ENCODE peak calls at places on chromosomes 13 and 19, in six cellular contexts. One of them, this sample, is unnamed.
A peak's percentile ranks its signal among the peaks of the same experiment; 100 is the strongest.

GRCh38 chr13:99979453-99980200 is 2.0 kb upstream of the ZIC2 start:
- DNase-seq in AG09309: no peak
- DNase-seq in GM20000: no peak
- DNase-seq in pancreas: no peak
- DNase-seq in omental fat pad: no peak
- DNase-seq in K562: peak; percentile 28
- DNase-seq in this sample: no peak

GRCh38 chr19:6801397-6802086 is 29.0 kb downstream of the VAV1 start:
- DNase-seq in AG09309: no peak
- DNase-seq in omental fat pad: peak; percentile 33
- DNase-seq in K562: peak; percentile 40
- DNase-seq in pancreas: peak; percentile 29
- DNase-seq in GM20000: peak; percentile 70
- DNase-seq in this sample: no peak

GRCh38 chr13:45490068-45490467 is 25.3 kb downstream of the COG3 start:
- DNase-seq in K562: peak; percentile 7
- DNase-seq in omental fat pad: no peak
- DNase-seq in GM20000: no peak
- DNase-seq in AG09309: no peak
- DNase-seq in pancreas: no peak
- DNase-seq in this sample: no peak

GRCh38 chr19:18304194-18304495 is 18.7 kb downstream of the LSM4 start:
- DNase-seq in K562: no peak
- DNase-seq in AG09309: no peak
- DNase-seq in GM20000: no peak
- DNase-seq in pancreas: no peak
- DNase-seq in omental fat pad: no peak
- DNase-seq in this sample: no peak

GRCh38 chr19:40663712-40664692 is 26.4 kb downstream of the NUMBL start:
- DNase-seq in AG09309: no peak
- DNase-seq in omental fat pad: peak; percentile 36
- DNase-seq in GM20000: peak; percentile 59
- DNase-seq in K562: peak; percentile 88
- DNase-seq in pancreas: no peak
- DNase-seq in this sample: peak; percentile 14

GRCh38 chr19:11264452-11265176 is 2.3 kb upstream of the DOCK6 start:
- DNase-seq in pancreas: peak; percentile 33
- DNase-seq in GM20000: peak; percentile 46
- DNase-seq in omental fat pad: no peak
- DNase-seq in AG09309: no peak
- DNase-seq in K562: no peak
- DNase-seq in this sample: no peak

GRCh38 chr13:101179021-101179420 is 237.3 kb downstream of the NALCN start:
- DNase-seq in omental fat pad: no peak
- DNase-seq in AG09309: no peak
- DNase-seq in pancreas: no peak
- DNase-seq in GM20000: no peak
- DNase-seq in K562: no peak
- DNase-seq in this sample: no peak

GRCh38 chr13:23960566-23961156 is 63.4 kb upstream of the C1QTNF9B start:
- DNase-seq in GM20000: no peak
- DNase-seq in omental fat pad: no peak
- DNase-seq in pancreas: no peak
- DNase-seq in AG09309: no peak
- DNase-seq in K562: no peak
- DNase-seq in this sample: peak; percentile 53

GRCh38 chr13:72804301-72804700 is 22.4 kb downstream of the PIBF1 start:
- DNase-seq in GM20000: no peak
- DNase-seq in AG09309: no peak
- DNase-seq in omental fat pad: no peak
- DNase-seq in K562: no peak
- DNase-seq in pancreas: no peak
- DNase-seq in this sample: no peak

GRCh38 chr13:110409581-110409992 is 102.5 kb downstream of the COL4A2 start:
- DNase-seq in omental fat pad: no peak
- DNase-seq in GM20000: no peak
- DNase-seq in K562: no peak
- DNase-seq in AG09309: no peak
- DNase-seq in pancreas: no peak
- DNase-seq in this sample: peak; percentile 74

GRCh38 chr19:51552996-51553725 is 17.9 kb upstream of the ZNF175 start:
- DNase-seq in omental fat pad: peak; percentile 58
- DNase-seq in pancreas: peak; percentile 51
- DNase-seq in AG09309: no peak
- DNase-seq in GM20000: peak; percentile 43
- DNase-seq in K562: peak; percentile 85
- DNase-seq in this sample: peak; percentile 34

GRCh38 chr19:31718898-31719297 is 369.7 kb upstream of the TSHZ3 start:
- DNase-seq in K562: no peak
- DNase-seq in AG09309: no peak
- DNase-seq in GM20000: no peak
- DNase-seq in omental fat pad: no peak
- DNase-seq in pancreas: no peak
- DNase-seq in this sample: no peak

GRCh38 chr19:5934002-5934401 is 19.9 kb downstream of the CAPS start:
- DNase-seq in AG09309: no peak
- DNase-seq in pancreas: no peak
- DNase-seq in omental fat pad: no peak
- DNase-seq in GM20000: no peak
- DNase-seq in K562: no peak
- DNase-seq in this sample: no peak

GRCh38 chr19:39365531-39365930 is 23.3 kb downstream of the SAMD4B start:
- DNase-seq in K562: no peak
- DNase-seq in GM20000: no peak
- DNase-seq in AG09309: no peak
- DNase-seq in omental fat pad: no peak
- DNase-seq in pancreas: no peak
- DNase-seq in this sample: no peak

GRCh38 chr13:39783051-39783450 is 127.6 kb downstream of the COG6 start:
- DNase-seq in omental fat pad: no peak
- DNase-seq in K562: no peak
- DNase-seq in GM20000: no peak
- DNase-seq in AG09309: no peak
- DNase-seq in pancreas: no peak
- DNase-seq in this sample: no peak
- TF ChIP-seq CTCF in omental fat pad: no peak
- TF ChIP-seq CTCF in K562: no peak
- TF ChIP-seq CTCF in GM20000: no peak
- TF ChIP-seq CTCF in AG09309: peak; percentile 5
- TF ChIP-seq CTCF in pancreas: no peak
- TF ChIP-seq CTCF in this sample: peak; percentile 51

DNA sequence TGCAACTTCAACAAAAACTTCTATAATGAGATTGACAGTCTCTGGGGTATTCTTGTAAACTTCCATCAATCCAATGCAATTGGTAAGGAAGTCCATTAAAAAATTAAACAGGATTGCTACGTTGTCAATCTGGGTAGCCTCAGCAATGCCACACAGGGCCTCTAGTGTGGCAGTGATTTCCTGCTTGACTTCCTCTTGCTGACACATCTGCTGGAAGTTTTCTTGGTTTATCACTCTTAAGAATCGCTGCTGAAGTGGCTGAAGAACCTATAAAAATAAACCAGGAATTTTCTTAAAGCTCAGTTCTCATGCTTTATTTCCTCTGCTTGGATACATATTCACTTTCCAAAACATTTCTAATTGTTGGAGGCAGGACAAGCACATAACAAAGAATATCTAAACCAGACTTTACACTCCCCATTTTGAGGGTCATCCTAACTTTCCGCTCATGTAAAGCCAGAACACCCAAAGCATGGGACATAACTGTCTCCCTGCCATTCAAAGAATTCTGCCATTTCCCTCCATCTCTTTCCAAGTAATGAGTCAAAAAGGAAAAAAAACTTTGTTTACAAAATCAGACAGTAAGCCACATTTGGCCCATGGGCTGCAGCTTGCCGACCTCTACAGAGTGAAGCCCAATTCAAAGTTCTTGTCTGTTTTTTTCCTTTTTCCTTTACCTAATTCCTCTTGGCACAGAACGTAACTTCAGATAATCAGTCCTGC is 23.2 kb upstream of the EEF1AKMT1 start:
- DNase-seq in AG09309: no peak
- DNase-seq in omental fat pad: no peak
- DNase-seq in pancreas: no peak
- DNase-seq in K562: no peak
- DNase-seq in GM20000: no peak
- DNase-seq in this sample: peak; percentile 60
- TF ChIP-seq CTCF in AG09309: no peak
- TF ChIP-seq CTCF in omental fat pad: no peak
- TF ChIP-seq CTCF in pancreas: no peak
- TF ChIP-seq CTCF in K562: no peak
- TF ChIP-seq CTCF in GM20000: no peak
- TF ChIP-seq CTCF in this sample: no peak

GRCh38 chr13:19984430-19985218 is 26.1 kb downstream of the ZMYM2 start:
- DNase-seq in GM20000: peak; percentile 40
- DNase-seq in omental fat pad: no peak
- DNase-seq in AG09309: peak; percentile 3
- DNase-seq in pancreas: no peak
- DNase-seq in K562: peak; percentile 24
- DNase-seq in this sample: peak; percentile 46
- TF ChIP-seq CTCF in GM20000: peak; percentile 16
- TF ChIP-seq CTCF in omental fat pad: no peak
- TF ChIP-seq CTCF in AG09309: peak; percentile 62
- TF ChIP-seq CTCF in pancreas: no peak
- TF ChIP-seq CTCF in K562: peak; percentile 58
- TF ChIP-seq CTCF in this sample: peak; percentile 84

DNA sequence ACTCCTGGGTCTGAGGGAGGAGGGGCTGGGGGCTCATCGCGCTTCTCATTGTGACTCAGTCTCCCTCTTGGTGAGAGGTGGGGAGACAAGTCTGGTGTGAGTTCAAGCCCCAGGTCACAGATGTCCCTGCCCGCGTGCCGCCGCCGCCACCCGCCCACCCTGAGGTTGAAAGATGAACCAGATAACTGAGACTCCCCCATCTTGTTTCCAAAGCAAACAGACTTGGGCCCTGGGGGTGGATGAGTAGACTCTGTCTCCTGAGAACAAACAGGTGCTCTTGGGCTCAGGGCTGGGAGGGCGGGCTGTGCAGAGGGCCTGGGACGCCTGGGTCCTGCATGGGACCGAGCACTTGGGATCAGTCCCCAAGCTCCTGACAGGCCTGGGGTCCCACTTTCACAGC is 567 bp downstream of the SBK2 start:
- DNase-seq in AG09309: no peak
- DNase-seq in omental fat pad: no peak
- DNase-seq in pancreas: no peak
- DNase-seq in GM20000: peak; percentile 11
- DNase-seq in K562: no peak
- DNase-seq in this sample: no peak
- TF ChIP-seq CTCF in AG09309: no peak
- TF ChIP-seq CTCF in omental fat pad: no peak
- TF ChIP-seq CTCF in pancreas: no peak
- TF ChIP-seq CTCF in GM20000: no peak
- TF ChIP-seq CTCF in K562: no peak
- TF ChIP-seq CTCF in this sample: no peak

GRCh38 chr13:80339578-80339840 is 1.4 kb downstream of the SPRY2 start:
- DNase-seq in pancreas: no peak
- DNase-seq in GM20000: no peak
- DNase-seq in omental fat pad: no peak
- DNase-seq in K562: peak; percentile 11
- DNase-seq in AG09309: no peak
- DNase-seq in this sample: no peak

GRCh38 chr13:80340643-80341097 is 256 bp downstream of the SPRY2 start:
- DNase-seq in K562: no peak
- DNase-seq in GM20000: peak; percentile 40
- DNase-seq in AG09309: no peak
- DNase-seq in pancreas: no peak
- DNase-seq in omental fat pad: no peak
- DNase-seq in this sample: peak; percentile 61

GRCh38 chr13:80337706-80338105 is 3.2 kb downstream of the SPRY2 start:
- DNase-seq in K562: no peak
- DNase-seq in omental fat pad: no peak
- DNase-seq in pancreas: no peak
- DNase-seq in AG09309: no peak
- DNase-seq in GM20000: no peak
- DNase-seq in this sample: no peak

GRCh38 chr13:80339841-80340642 is 884 bp downstream of the SPRY2 start:
- DNase-seq in AG09309: no peak
- DNase-seq in omental fat pad: no peak
- DNase-seq in pancreas: peak; percentile 50
- DNase-seq in K562: peak; percentile 31
- DNase-seq in GM20000: peak; percentile 53
- DNase-seq in this sample: peak; percentile 6

DNA sequence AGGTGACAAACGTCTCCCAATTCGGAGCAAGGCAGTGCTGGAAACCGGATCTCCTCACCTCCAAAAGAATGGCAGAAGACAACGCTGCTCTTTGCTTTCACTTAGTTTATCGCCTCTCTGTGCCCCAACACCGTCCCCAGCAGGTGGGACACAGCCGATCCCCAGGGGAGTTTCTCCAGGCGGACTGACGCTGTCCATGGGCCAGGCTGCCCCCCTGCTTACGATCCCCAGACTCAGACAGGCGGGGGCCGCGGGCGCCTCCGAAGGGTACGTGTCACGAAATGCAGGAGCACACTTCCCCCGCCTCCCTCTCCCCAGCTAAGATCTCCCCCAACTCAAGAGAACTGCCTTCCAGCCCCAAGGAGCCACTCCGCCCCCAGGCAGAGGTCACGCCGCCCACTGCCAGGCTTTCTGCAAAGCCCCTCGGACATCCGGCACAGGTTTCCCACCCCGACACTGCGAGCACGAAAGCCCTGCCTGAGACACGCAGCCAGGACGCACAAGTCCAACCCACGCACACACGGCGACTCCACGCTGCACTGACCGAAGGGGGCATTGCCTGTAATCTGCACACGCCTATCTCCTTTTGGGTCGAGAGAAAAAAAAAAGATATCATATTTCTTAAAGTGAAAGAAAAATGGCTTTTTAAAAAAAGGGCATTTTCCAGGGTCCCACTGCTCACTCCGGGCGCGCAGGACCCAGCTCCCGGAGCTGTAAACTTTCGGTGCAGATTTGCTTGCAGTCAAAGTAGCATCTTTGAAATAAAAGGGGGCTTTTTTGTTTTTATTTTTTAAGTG is 1.9 kb downstream of the SPRY2 start:
- DNase-seq in K562: peak; percentile 39
- DNase-seq in pancreas: peak; percentile 71
- DNase-seq in GM20000: peak; percentile 54
- DNase-seq in AG09309: peak; percentile 67
- DNase-seq in omental fat pad: peak; percentile 57
- DNase-seq in this sample: peak; percentile 77
- TF ChIP-seq CTCF in K562: no peak
- TF ChIP-seq CTCF in pancreas: no peak
- TF ChIP-seq CTCF in GM20000: no peak
- TF ChIP-seq CTCF in AG09309: peak; percentile 30
- TF ChIP-seq CTCF in omental fat pad: no peak
- TF ChIP-seq CTCF in this sample: peak; percentile 55

DNA sequence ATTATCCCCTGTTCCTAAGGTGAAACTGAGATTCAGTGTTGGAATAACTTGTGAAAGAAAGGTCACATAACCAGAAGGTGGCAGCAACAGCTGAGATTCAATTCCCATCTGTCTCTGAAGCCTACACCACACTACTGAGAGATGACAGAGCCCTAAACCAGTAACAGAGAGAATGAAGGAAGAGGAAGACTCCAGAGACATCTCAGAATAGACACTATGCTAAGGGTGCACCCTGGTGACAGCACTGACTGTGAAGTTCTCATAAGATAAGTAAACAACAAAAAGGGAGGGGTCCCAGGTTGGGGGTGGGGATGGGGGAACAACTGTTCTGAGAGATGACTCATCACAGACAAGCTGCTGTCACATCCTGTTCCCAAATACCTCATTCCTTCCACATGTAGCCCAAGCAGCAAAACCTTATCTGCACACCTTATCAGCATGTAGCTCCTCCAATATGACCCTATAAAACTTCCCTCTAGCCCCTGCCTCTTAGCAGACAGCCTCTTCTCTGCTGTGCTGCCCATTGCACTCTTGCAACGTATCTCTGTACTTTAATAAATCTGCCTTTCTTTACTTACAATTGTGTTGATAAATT is 46.5 kb downstream of the UTP14C start:
- DNase-seq in AG09309: peak; percentile 11
- DNase-seq in omental fat pad: no peak
- DNase-seq in K562: peak; percentile 77
- DNase-seq in GM20000: no peak
- DNase-seq in pancreas: no peak
- DNase-seq in this sample: peak; percentile 42
- TF ChIP-seq CTCF in AG09309: peak; percentile 35
- TF ChIP-seq CTCF in omental fat pad: no peak
- TF ChIP-seq CTCF in K562: peak; percentile 25
- TF ChIP-seq CTCF in GM20000: no peak
- TF ChIP-seq CTCF in pancreas: no peak
- TF ChIP-seq CTCF in this sample: peak; percentile 63

This sample was measured in HFFc6.